ENCODE peak calls at places on chromosomes 4 and X, in nine cellular contexts. Q is HFF-Myc; Z is astrocyte of the hippocampus; V is left cardiac atrium; A is omental fat pad; W is nephron progenitor cell; P is AG20443; R is natural killer cell treated with Interleukin-12 subunit alpha and Interleukin-12 subunit beta and Interleukin-15 and Interleukin-18, amount 100 ng/mL, for 72 hours; S is NAMALWA. M is an unnamed sample.

GRCh38 chr4:152454398-152455011 is 81.4 kb downstream of the FBXW7 start:
- DNase-seq in Q (no peak), Z (peak; percentile 28), V (no peak), A (no peak), W (no peak), P (peak; percentile 50), R (no peak), S (peak; percentile 60), M (peak; percentile 35)

GRCh38 chrX:72169008-72169728 is 12.4 kb upstream of the PIN4 start:
- DNase-seq in Q (no peak), Z (no peak), V (no peak), A (no peak), W (no peak), P (no peak), R (no peak), S (no peak), M (peak; percentile 2)

GRCh38 chr4:71266090-71266794 is 72.6 kb upstream of the SLC4A4 start:
- DNase-seq in Q (no peak), Z (peak; percentile 55), V (peak; percentile 25), A (no peak), W (no peak), P (peak; percentile 73), R (no peak), S (no peak), M (no peak)

GRCh38 chrX:38985375-38985774 is 184.1 kb downstream of the MID1IP1 start:
- DNase-seq in Q (no peak), Z (no peak), V (no peak), A (no peak), W (no peak), P (peak; percentile 16), R (no peak), S (peak; percentile 68), M (peak; percentile 58)

GRCh38 chr4:77104405-77105292 is 28.9 kb upstream of the CCNI start:
- DNase-seq in Q (no peak), Z (peak; percentile 59), V (peak; percentile 63), A (no peak), W (no peak), P (peak; percentile 45), R (no peak), S (no peak), M (no peak)

GRCh38 chr4:2292679-2293108 is 30.8 kb upstream of the MXD4 start:
- DNase-seq in Q (peak; percentile 41), Z (no peak), V (no peak), A (no peak), W (no peak), P (peak; percentile 68), R (no peak), S (no peak), M (no peak)

GRCh38 chr4:48138511-48138910 is 4.5 kb upstream of the TXK start:
- DNase-seq in Q (no peak), Z (no peak), V (no peak), A (no peak), W (no peak), P (no peak), R (no peak), S (no peak), M (no peak)

GRCh38 chrX:86002076-86002896 is 45.1 kb downstream of the CHM start:
- DNase-seq in Q (no peak), Z (peak; percentile 62), V (no peak), A (no peak), W (peak; percentile 64), P (peak; percentile 5), R (no peak), S (no peak), M (peak; percentile 15)

M was measured in NB4.